ENCODE peak calls at places on chromosomes 11 and 22, in seven cellular contexts. Y, Z, I, U, K, C and W are unnamed samples.
A peak's percentile ranks its signal among the peaks of the same experiment; 100 is the strongest.

GRCh38 chr11:102192349-102193066 is 82.3 kb downstream of the YAP1 start:
- DNase-seq in Y (no peak), Z (no peak), I (no peak), U (no peak), K (no peak), C (no peak), W (no peak)

GRCh38 chr22:40509401-40510134 is 127.0 kb downstream of the MRTFA start:
- DNase-seq in Y (peak; percentile 69), Z (no peak), I (peak; percentile 92), U (no peak), K (no peak), C (no peak), W (peak; percentile 62)

GRCh38 chr22:27853404-27853803 is 51.8 kb upstream of the MN1 start:
- DNase-seq in Y (no peak), Z (no peak), I (peak; percentile 49), U (no peak), K (no peak), C (no peak), W (no peak)

GRCh38 chr22:29096736-29097669 is 24.2 kb downstream of the KREMEN1 start:
- DNase-seq in Y (no peak), Z (no peak), I (peak; percentile 8), U (no peak), K (no peak), C (no peak), W (no peak)

GRCh38 chr11:2209370-2209801 is 37.8 kb upstream of the TH start:
- DNase-seq in Y (no peak), Z (no peak), I (no peak), U (no peak), K (no peak), C (no peak), W (no peak)

GRCh38 chr11:14748093-14748492 is 104.5 kb downstream of the PDE3B start:
- DNase-seq in Y (no peak), Z (peak; percentile 10), I (no peak), U (no peak), K (no peak), C (no peak), W (no peak)

GRCh38 chr11:75743711-75744563 is 24.6 kb upstream of the DGAT2 start:
- DNase-seq in Y (no peak), Z (no peak), I (no peak), U (no peak), K (no peak), C (no peak), W (no peak)

GRCh38 chr11:70696076-70696475 is 297.7 kb downstream of the CTTN start:
- DNase-seq in Y (no peak), Z (no peak), I (no peak), U (no peak), K (no peak), C (no peak), W (no peak)

GRCh38 chr11:65492637-65493366 is 6.0 kb upstream of the MALAT1 start:
- DNase-seq in Y (no peak), Z (no peak), I (peak; percentile 96), U (peak; percentile 55), K (no peak), C (peak; percentile 28), W (peak; percentile 78)

GRCh38 chr11:81874627-81875026 is 859.0 kb downstream of the FAM181B start:
- DNase-seq in Y (no peak), Z (no peak), I (no peak), U (peak; percentile 12), K (no peak), C (no peak), W (no peak)

GRCh38 chr11:18527512-18527911 is 770 bp upstream of the TSG101 start:
- DNase-seq in Y (peak; percentile 20), Z (no peak), I (peak; percentile 65), U (no peak), K (peak; percentile 93), C (no peak), W (no peak)

GRCh38 chr22:48175721-48176120 is 1413.3 kb downstream of the TBC1D22A start:
- DNase-seq in Y (no peak), Z (no peak), I (no peak), U (no peak), K (no peak), C (no peak), W (no peak)

GRCh38 chr11:36249271-36249670 is 40.0 kb downstream of the COMMD9 start:
- DNase-seq in Y (peak; percentile 67), Z (no peak), I (peak; percentile 87), U (no peak), K (no peak), C (no peak), W (no peak)

GRCh38 chr11:128804481-128804880 is 62.6 kb downstream of the KCNJ1 start:
- DNase-seq in Y (no peak), Z (no peak), I (peak; percentile 35), U (no peak), K (no peak), C (no peak), W (no peak)

GRCh38 chr22:45226681-45227186 is 14.0 kb downstream of the KIAA0930 start:
- DNase-seq in Y (no peak), Z (no peak), I (peak; percentile 10), U (no peak), K (no peak), C (no peak), W (no peak)

GRCh38 chr11:10041803-10042202 is 252.2 kb downstream of the SBF2 start:
- DNase-seq in Y (no peak), Z (no peak), I (no peak), U (no peak), K (no peak), C (no peak), W (no peak)

GRCh38 chr11:28697920-28698827 is 590.0 kb downstream of the METTL15 start:
- DNase-seq in Y (no peak), Z (peak; percentile 18), I (peak; percentile 80), U (peak; percentile 36), K (peak; percentile 48), C (peak; percentile 6), W (no peak)

GRCh38 chr11:2912498-2912897 is 16.7 kb downstream of the PHLDA2 start:
- DNase-seq in Y (no peak), Z (no peak), I (peak; percentile 68), U (no peak), K (peak; percentile 56), C (no peak), W (peak; percentile 91)

GRCh38 chr22:45896153-45896951 is 80.6 kb downstream of the WNT7B start:
- DNase-seq in Y (no peak), Z (no peak), I (no peak), U (no peak), K (no peak), C (no peak), W (peak; percentile 66)

GRCh38 chr22:30205281-30206115 is 41.1 kb downstream of the LIF start:
- DNase-seq in Y (peak; percentile 93), Z (no peak), I (peak; percentile 100), U (no peak), K (peak; percentile 99), C (no peak), W (no peak)

GRCh38 chr22:45506961-45507360 is 4.3 kb downstream of the FBLN1 start:
- DNase-seq in Y (no peak), Z (no peak), I (no peak), U (no peak), K (no peak), C (no peak), W (no peak)

GRCh38 chr22:30602049-30602448 is 4.9 kb upstream of the TCN2 start:
- DNase-seq in Y (no peak), Z (no peak), I (peak; percentile 53), U (peak; percentile 26), K (peak; percentile 64), C (no peak), W (no peak)

GRCh38 chr11:130560000-130560852 is 111.8 kb downstream of the ADAMTS15 start:
- DNase-seq in Y (no peak), Z (no peak), I (no peak), U (no peak), K (no peak), C (no peak), W (no peak)